ENCODE peak calls at places on chromosome 2, in seven cellular contexts. K is epithelial cell of esophagus; J is retinal pigment epithelial cell; H is upper lobe of right lung; U is IMR-90; S is AG04450; M is CD4-positive, CD25-positive, alpha-beta regulatory T cell. I is an unnamed sample.

GRCh38 chr2:206838690-206839089 is 73.3 kb downstream of the FASTKD2 start:
- DNase-seq in K (no peak), J (no peak), H (no peak), U (no peak), S (no peak), M (no peak), I (no peak)

GRCh38 chr2:18814387-18814786 is 225.0 kb upstream of the NT5C1B start:
- DNase-seq in K (no peak), J (peak), H (no peak), U (peak), S (peak), M (no peak), I (no peak)

GRCh38 chr2:17894005-17894404 is 15.5 kb downstream of the KCNS3 start:
- DNase-seq in K (no peak), J (peak), H (no peak), U (peak), S (no peak), M (no peak), I (no peak)

GRCh38 chr2:11988691-11989465 is 242.4 kb downstream of the LPIN1 start:
- DNase-seq in K (no peak), J (no peak), H (no peak), U (no peak), S (no peak), M (no peak), I (no peak)

GRCh38 chr2:43225788-43226557 is 433 bp downstream of the ZFP36L2 start:
- DNase-seq in K (peak), J (no peak), H (peak), U (peak), S (no peak), M (peak), I (no peak)

GRCh38 chr2:169765523-169765922 is 31.9 kb downstream of the KLHL23 start:
- DNase-seq in K (peak), J (peak), H (no peak), U (peak), S (peak), M (no peak), I (peak)

GRCh38 chr2:109125595-109126500 is 3.2 kb upstream of the SH3RF3 start:
- DNase-seq in K (peak), J (peak), H (no peak), U (peak), S (peak), M (no peak), I (peak)

GRCh38 chr2:233801357-233802131 is 23.4 kb downstream of the MROH2A start:
- DNase-seq in K (peak), J (no peak), H (no peak), U (peak), S (no peak), M (no peak), I (peak)

GRCh38 chr2:119723121-119723635 is 36.5 kb upstream of the PTPN4 start:
- DNase-seq in K (no peak), J (no peak), H (no peak), U (no peak), S (no peak), M (no peak), I (no peak)

GRCh38 chr2:154195644-154196221 is 324.0 kb downstream of the GALNT13 start:
- DNase-seq in K (peak), J (no peak), H (no peak), U (no peak), S (no peak), M (no peak), I (peak)

GRCh38 chr2:11248-11941 is 34.9 kb downstream of the FAM110C start:
- DNase-seq in K (peak), J (no peak), H (peak), U (peak), S (no peak), M (peak), I (peak)

GRCh38 chr2:16295891-16296290 is 355.5 kb downstream of the MYCN start:
- DNase-seq in K (no peak), J (no peak), H (no peak), U (no peak), S (no peak), M (no peak), I (no peak)

DNA sequence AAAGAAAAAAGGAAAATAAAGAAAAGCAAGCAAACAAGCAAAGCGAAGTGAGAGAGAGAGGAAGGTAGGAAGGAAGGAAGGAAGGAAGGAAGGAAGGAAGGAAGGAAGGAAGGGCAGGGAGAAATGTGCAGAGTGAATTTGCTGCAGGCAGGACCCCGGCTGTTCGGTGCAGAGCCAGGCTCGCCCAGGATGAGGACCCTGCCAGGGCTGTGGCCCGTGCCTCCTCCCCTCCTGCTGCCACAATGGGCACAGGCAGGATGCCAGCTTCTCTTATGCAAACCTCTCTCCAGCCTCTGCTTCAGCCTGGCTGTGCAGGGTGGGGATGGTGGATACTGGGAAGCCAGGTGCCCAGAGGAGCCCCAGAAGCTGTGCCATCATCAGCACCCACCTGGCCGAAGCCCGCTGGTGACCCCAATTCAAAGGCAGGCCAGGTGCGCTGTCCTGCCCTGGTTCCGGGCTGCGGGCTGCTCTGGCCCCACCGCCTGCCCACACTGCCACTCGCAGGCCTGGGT is 3.2 kb downstream of the GPR17 start:
- DNase-seq in K (no peak), J (no peak), H (no peak), U (no peak), S (no peak), M (no peak), I (no peak)
- H3K4me3 ChIP-seq in K (no peak), J (no peak), H (no peak), U (no peak), S (no peak), M (no peak), I (no peak)

DNA sequence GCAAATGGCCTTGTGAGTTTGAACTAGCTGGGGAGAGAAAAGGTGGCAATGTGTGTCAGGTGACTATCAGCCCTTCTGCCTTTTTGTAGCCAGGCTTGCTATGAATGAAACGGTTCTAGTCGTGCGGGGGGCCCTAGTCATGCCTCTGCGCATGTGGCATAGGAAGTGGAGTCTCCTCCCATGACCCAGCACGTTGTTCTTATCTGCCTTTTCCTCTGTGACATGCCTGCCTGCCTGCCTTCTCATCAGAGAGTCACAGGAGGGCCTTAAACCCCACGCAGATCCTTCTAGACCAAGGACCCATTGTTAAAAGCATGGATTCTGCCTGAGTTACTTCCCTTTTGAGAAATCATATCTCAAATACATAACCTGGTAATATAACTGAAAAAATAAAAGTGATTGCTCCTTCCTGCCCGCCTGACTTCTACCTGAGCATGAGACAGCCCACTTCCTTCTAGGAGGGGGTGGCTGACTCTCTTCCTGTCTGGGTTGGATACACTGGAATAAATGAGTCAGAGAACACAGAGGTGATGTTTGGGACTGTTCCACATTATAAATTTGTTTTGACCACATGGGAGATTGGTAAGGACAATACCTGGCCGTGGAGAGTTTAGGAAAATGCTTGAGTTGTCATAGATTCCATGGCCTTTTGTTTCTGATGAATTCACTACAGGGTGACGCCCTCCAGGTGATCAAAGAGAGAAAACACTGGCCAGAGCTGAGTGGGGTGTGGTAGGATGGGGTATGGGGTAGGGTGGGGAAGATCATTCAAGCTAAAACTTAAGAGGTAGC is 49.8 kb downstream of the FBLN7 start:
- DNase-seq in K (peak), J (no peak), H (no peak), U (no peak), S (no peak), M (peak), I (peak)
- H3K4me3 ChIP-seq in K (no peak), J (no peak), H (no peak), U (no peak), S (no peak), M (peak), I (no peak)

GRCh38 chr2:27886322-27886721 is 3.9 kb downstream of the RBKS start:
- DNase-seq in K (no peak), J (no peak), H (no peak), U (no peak), S (no peak), M (no peak), I (no peak)

GRCh38 chr2:27884546-27884945 is 5.6 kb downstream of the RBKS start:
- DNase-seq in K (no peak), J (peak), H (no peak), U (no peak), S (no peak), M (no peak), I (no peak)

GRCh38 chr2:27887122-27887521 is 3.1 kb downstream of the RBKS start:
- DNase-seq in K (no peak), J (no peak), H (no peak), U (no peak), S (no peak), M (no peak), I (no peak)

GRCh38 chr2:27885656-27886055 is 4.5 kb downstream of the RBKS start:
- DNase-seq in K (no peak), J (no peak), H (no peak), U (no peak), S (no peak), M (no peak), I (no peak)

DNA sequence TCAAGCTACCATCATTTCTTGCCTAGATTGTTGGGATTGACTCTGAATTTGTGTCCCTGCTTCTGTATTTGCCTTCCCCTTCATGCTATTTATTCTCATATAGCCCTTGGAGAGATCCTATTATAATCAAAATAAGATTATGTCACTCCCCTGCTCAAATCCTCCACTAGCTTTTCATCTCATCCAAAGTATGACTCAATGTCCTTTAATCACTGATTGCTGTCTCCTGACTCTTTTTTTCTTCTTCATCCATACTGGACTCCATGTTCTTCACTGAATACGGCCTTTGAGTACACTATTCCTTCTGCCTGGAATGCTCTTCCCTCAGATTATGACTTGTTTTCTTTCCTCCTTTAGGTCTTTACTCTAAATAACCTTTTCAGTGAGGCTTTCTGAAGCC is 4.9 kb downstream of the RBKS start:
- DNase-seq in K (peak), J (peak), H (no peak), U (peak), S (no peak), M (no peak), I (peak)
- H3K4me3 ChIP-seq in K (no peak), J (no peak), H (no peak), U (no peak), S (no peak), M (no peak), I (no peak)

GRCh38 chr2:178480227-178481181 is at the start of gene PLEKHA3:
- DNase-seq in K (peak), J (peak), H (peak), U (peak), S (peak), M (peak), I (peak)

GRCh38 chr2:178479758-178480226 is 465 bp upstream of the PLEKHA3 start:
- DNase-seq in K (no peak), J (no peak), H (no peak), U (no peak), S (no peak), M (no peak), I (no peak)

GRCh38 chr2:178485356-178485755 is 5.1 kb downstream of the PLEKHA3 start:
- DNase-seq in K (no peak), J (no peak), H (no peak), U (no peak), S (no peak), M (no peak), I (no peak)

GRCh38 chr2:178484245-178485041 is 4.2 kb downstream of the PLEKHA3 start:
- DNase-seq in K (peak), J (no peak), H (no peak), U (peak), S (no peak), M (no peak), I (peak)

GRCh38 chr2:178482437-178482836 is 2.2 kb downstream of the PLEKHA3 start:
- DNase-seq in K (peak), J (no peak), H (no peak), U (no peak), S (no peak), M (no peak), I (no peak)
- H3K4me3 ChIP-seq in K (no peak), J (no peak), H (peak), U (no peak), S (no peak), M (peak), I (no peak)

GRCh38 chr2:238120463-238121298 is 17.8 kb upstream of the KLHL30 start:
- DNase-seq in K (peak), J (no peak), H (no peak), U (peak), S (no peak), M (no peak), I (no peak)

GRCh38 chr2:238121511-238122286 is 16.8 kb upstream of the KLHL30 start:
- DNase-seq in K (no peak), J (no peak), H (no peak), U (no peak), S (no peak), M (no peak), I (no peak)

GRCh38 chr2:238117199-238118154 is 17.3 kb downstream of the ESPNL start:
- DNase-seq in K (no peak), J (no peak), H (no peak), U (peak), S (no peak), M (no peak), I (peak)

GRCh38 chr2:238122287-238123217 is 15.9 kb upstream of the KLHL30 start:
- DNase-seq in K (no peak), J (no peak), H (no peak), U (no peak), S (no peak), M (no peak), I (no peak)

DNA sequence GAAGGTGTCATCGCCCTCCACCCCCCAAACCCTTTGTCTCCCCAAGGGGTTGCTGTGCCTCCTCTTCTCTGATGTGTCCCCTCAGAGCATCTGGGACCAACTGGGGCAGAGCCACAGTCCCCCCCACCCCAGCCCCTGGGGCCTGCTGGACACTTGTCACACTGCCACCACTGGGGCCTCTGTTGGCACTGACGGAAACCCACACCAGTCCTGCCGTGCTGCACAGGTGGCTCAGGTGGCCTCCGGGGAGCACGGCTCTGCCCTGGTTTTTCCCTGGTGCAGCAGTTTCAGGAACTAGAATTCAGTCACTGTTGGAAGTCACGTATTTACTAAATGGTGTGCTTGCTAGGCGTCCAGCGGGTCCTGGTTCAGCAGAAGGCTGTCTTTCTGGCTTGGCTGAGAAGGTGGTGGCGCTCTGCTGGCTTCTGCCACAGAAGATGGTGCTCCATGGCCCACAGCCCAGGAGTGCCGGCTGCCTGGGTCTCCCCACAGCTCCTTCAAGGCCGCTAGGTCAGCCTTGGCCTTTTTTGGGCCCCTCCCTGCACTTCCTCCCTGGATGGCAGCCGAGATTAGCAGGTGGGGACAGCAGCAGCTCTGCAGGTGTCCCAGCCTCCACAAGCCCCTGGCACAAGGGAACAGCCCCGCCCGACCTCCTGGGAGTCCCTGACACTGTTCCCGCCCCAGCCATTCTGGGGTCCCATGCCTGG is 18.6 kb upstream of the KLHL30 start:
- DNase-seq in K (no peak), J (no peak), H (no peak), U (no peak), S (no peak), M (no peak), I (no peak)
- H3K4me3 ChIP-seq in K (no peak), J (no peak), H (no peak), U (no peak), S (no peak), M (no peak), I (no peak)

I was measured in bronchial epithelial cell.